ENCODE peak calls at places on chromosomes 7 and 10, in five cellular contexts. O is NCI-H345, D is NCI-H2171, W is caudate nucleus, A is AG08396. H is an unnamed sample.

GRCh38 chr7:25382869-25383268 is 154.6 kb upstream of the NPVF start:
- DNase-seq in O (no peak), D (no peak), W (no peak), A (no peak), H (no peak)

GRCh38 chr7:104156842-104157277 is 51.0 kb downstream of the ORC5 start:
- DNase-seq in O (peak; percentile 38), D (peak; percentile 37), W (no peak), A (peak; percentile 8), H (peak; percentile 48)

GRCh38 chr10:28754930-28755718 is 77.8 kb downstream of the BAMBI start:
- DNase-seq in O (no peak), D (no peak), W (no peak), A (peak; percentile 16), H (peak; percentile 89)

GRCh38 chr7:112453505-112454171 is 3.4 kb downstream of the IFRD1 start:
- DNase-seq in O (no peak), D (no peak), W (no peak), A (peak; percentile 29), H (peak; percentile 38)

GRCh38 chr10:98694014-98694413 is 247.3 kb upstream of the HPS1 start:
- DNase-seq in O (no peak), D (no peak), W (no peak), A (no peak), H (no peak)

GRCh38 chr7:132080467-132080866 is 495.8 kb downstream of the PLXNA4 start:
- DNase-seq in O (no peak), D (no peak), W (no peak), A (no peak), H (no peak)

GRCh38 chr7:150957119-150958020 is 20.8 kb downstream of the KCNH2 start:
- DNase-seq in O (no peak), D (no peak), W (no peak), A (no peak), H (no peak)

GRCh38 chr10:89086801-89087513 is 96.4 kb downstream of the FAS start:
- DNase-seq in O (no peak), D (no peak), W (no peak), A (peak; percentile 67), H (peak; percentile 17)

GRCh38 chr10:44925224-44925623 is 14.1 kb downstream of the TMEM72 start:
- DNase-seq in O (no peak), D (no peak), W (no peak), A (no peak), H (peak; percentile 42)

GRCh38 chr10:112872728-112873127 is 77.3 kb upstream of the TCF7L2 start:
- DNase-seq in O (no peak), D (no peak), W (no peak), A (no peak), H (no peak)

GRCh38 chr7:27767374-27767773 is 27.4 kb downstream of the TAX1BP1 start:
- DNase-seq in O (no peak), D (no peak), W (no peak), A (no peak), H (no peak)

GRCh38 chr10:5644930-5645329 is 21.5 kb downstream of the ASB13 start:
- DNase-seq in O (no peak), D (no peak), W (peak; percentile 29), A (no peak), H (no peak)

GRCh38 chr10:129047585-129047984 is 419.5 kb upstream of the MGMT start:
- DNase-seq in O (no peak), D (no peak), W (no peak), A (no peak), H (no peak)

GRCh38 chr10:127926455-127926854 is 19.6 kb downstream of the PTPRE start:
- DNase-seq in O (no peak), D (no peak), W (no peak), A (no peak), H (no peak)

H was measured in kidney tubule cell.